ENCODE peak calls at places on chromosomes 11 and 22, in seven cellular contexts. M, O, T, L, E, V and B are unnamed samples.

GRCh38 chr11:8699903-8700302 is 17.3 kb downstream of the RPL27A start:
- DNase-seq in M (no peak), O (no peak), T (no peak), L (no peak), E (no peak), V (peak), B (no peak)

GRCh38 chr11:68270334-68271022 is 1.3 kb downstream of the C11orf24 start:
- DNase-seq in M (no peak), O (no peak), T (no peak), L (peak), E (no peak), V (no peak), B (no peak)

GRCh38 chr22:38187413-38188212 is 6.0 kb upstream of the PLA2G6 start:
- DNase-seq in M (no peak), O (no peak), T (no peak), L (no peak), E (no peak), V (no peak), B (no peak)

GRCh38 chr22:25748704-25749103 is 6.7 kb downstream of the MYO18B start:
- DNase-seq in M (no peak), O (no peak), T (no peak), L (peak), E (no peak), V (no peak), B (no peak)

GRCh38 chr11:46649180-46649738 is 31.9 kb downstream of the ATG13 start:
- DNase-seq in M (no peak), O (no peak), T (no peak), L (no peak), E (no peak), V (peak), B (no peak)

GRCh38 chr11:75667268-75667830 is 1.5 kb downstream of the MAP6 start:
- DNase-seq in M (peak), O (no peak), T (no peak), L (no peak), E (no peak), V (no peak), B (peak)

GRCh38 chr22:41668971-41669911 is 19.4 kb downstream of the SNU13 start:
- DNase-seq in M (no peak), O (no peak), T (no peak), L (no peak), E (no peak), V (peak), B (no peak)

GRCh38 chr11:33160147-33160546 is 1.1 kb downstream of the CSTF3 start:
- DNase-seq in M (no peak), O (no peak), T (no peak), L (no peak), E (no peak), V (peak), B (no peak)

GRCh38 chr11:62201376-62201775 is 7.1 kb upstream of the SCGB2A1 start:
- DNase-seq in M (no peak), O (no peak), T (no peak), L (no peak), E (no peak), V (no peak), B (no peak)

GRCh38 chr11:111949519-111950426 is 12.6 kb downstream of the DIXDC1 start:
- DNase-seq in M (no peak), O (no peak), T (no peak), L (no peak), E (no peak), V (no peak), B (no peak)

GRCh38 chr22:49037701-49038245 is 789.9 kb downstream of the BRD1 start:
- DNase-seq in M (no peak), O (no peak), T (no peak), L (no peak), E (no peak), V (no peak), B (no peak)

GRCh38 chr11:19939415-19939929 is 220.8 kb downstream of the DBX1 start:
- DNase-seq in M (no peak), O (no peak), T (no peak), L (no peak), E (no peak), V (no peak), B (no peak)

GRCh38 chr22:24289781-24290181 is 19.1 kb downstream of the SPECC1L start:
- DNase-seq in M (no peak), O (no peak), T (no peak), L (no peak), E (no peak), V (no peak), B (no peak)

GRCh38 chr22:27810566-27810965 is 9.0 kb upstream of the MN1 start:
- DNase-seq in M (no peak), O (no peak), T (no peak), L (no peak), E (no peak), V (no peak), B (no peak)

GRCh38 chr22:27980424-27981148 is 61.5 kb upstream of the PITPNB start:
- DNase-seq in M (no peak), O (no peak), T (no peak), L (no peak), E (no peak), V (no peak), B (no peak)

GRCh38 chr11:67118059-67118766 is 850 bp upstream of the KDM2A start:
- DNase-seq in M (peak), O (no peak), T (peak), L (peak), E (peak), V (no peak), B (peak)

GRCh38 chr22:28629420-28630184 is 50.0 kb downstream of the TTC28 start:
- DNase-seq in M (no peak), O (no peak), T (no peak), L (no peak), E (no peak), V (no peak), B (no peak)

GRCh38 chr11:117999354-117999993 is 13.3 kb downstream of the IL10RA start:
- DNase-seq in M (peak), O (no peak), T (no peak), L (no peak), E (no peak), V (no peak), B (no peak)

GRCh38 chr11:114307524-114308203 is 11.5 kb downstream of the NNMT start:
- DNase-seq in M (no peak), O (no peak), T (no peak), L (peak), E (no peak), V (peak), B (peak)

GRCh38 chr22:18971321-18971751 is 35.2 kb upstream of the PRODH start:
- DNase-seq in M (no peak), O (no peak), T (no peak), L (no peak), E (no peak), V (no peak), B (no peak)

GRCh38 chr11:7376386-7376785 is 108.9 kb upstream of the OLFML1 start:
- DNase-seq in M (no peak), O (no peak), T (no peak), L (no peak), E (no peak), V (no peak), B (no peak)

GRCh38 chr11:108177570-108177969 is 44.9 kb downstream of the NPAT start:
- DNase-seq in M (no peak), O (no peak), T (no peak), L (peak), E (no peak), V (no peak), B (no peak)

GRCh38 chr11:67344264-67344663 is 9.1 kb downstream of the POLD4 start:
- DNase-seq in M (peak), O (no peak), T (no peak), L (no peak), E (peak), V (no peak), B (no peak)

GRCh38 chr11:14029971-14030531 is 67.5 kb downstream of the SPON1 start:
- DNase-seq in M (no peak), O (no peak), T (no peak), L (peak), E (no peak), V (no peak), B (peak)

GRCh38 chr11:64216879-64217278 is 9.1 kb downstream of the TRPT1 start:
- DNase-seq in M (no peak), O (no peak), T (no peak), L (no peak), E (no peak), V (no peak), B (no peak)

GRCh38 chr11:43327987-43328386 is 16.2 kb downstream of the API5 start:
- DNase-seq in M (no peak), O (no peak), T (no peak), L (no peak), E (no peak), V (peak), B (no peak)

GRCh38 chr11:66881927-66882452 is 25.1 kb downstream of the LRFN4 start:
- DNase-seq in M (no peak), O (no peak), T (no peak), L (no peak), E (no peak), V (no peak), B (no peak)

GRCh38 chr11:2802389-2803185 is 83.0 kb downstream of the CDKN1C start:
- DNase-seq in M (no peak), O (no peak), T (no peak), L (peak), E (no peak), V (no peak), B (peak)

GRCh38 chr11:45771194-45771941 is 33.6 kb upstream of the SLC35C1 start:
- DNase-seq in M (peak), O (peak), T (peak), L (peak), E (peak), V (peak), B (peak)

GRCh38 chr11:65400295-65401072 is 14.0 kb downstream of the FRMD8 start:
- DNase-seq in M (no peak), O (no peak), T (no peak), L (no peak), E (no peak), V (no peak), B (no peak)

GRCh38 chr22:46043816-46044717 is 67.1 kb upstream of the WNT7B start:
- DNase-seq in M (peak), O (no peak), T (no peak), L (no peak), E (no peak), V (peak), B (peak)

GRCh38 chr11:78131956-78132355 is 7.5 kb downstream of the ALG8 start:
- DNase-seq in M (no peak), O (no peak), T (no peak), L (no peak), E (no peak), V (peak), B (no peak)